ENCODE peak calls at places on chromosome 11, in eight cellular contexts. Y is NAMALWA, S is osteoblast, A is posterior cingulate gyrus, J is ascending aorta, Q is HTR-8/SVneo, N is NCI-H1417, C is B cell. B is an unnamed sample.

GRCh38 chr11:110065189-110065588 is 28.0 kb upstream of the ZC3H12C start:
- DNase-seq in Y (no peak), S (no peak), A (no peak), J (no peak), Q (no peak), N (peak), C (no peak), B (no peak)

GRCh38 chr11:27514076-27514475 is 7.5 kb upstream of the LIN7C start:
- DNase-seq in Y (no peak), S (peak), A (no peak), J (no peak), Q (no peak), N (no peak), C (no peak), B (no peak)

GRCh38 chr11:12100886-12101285 is 9.5 kb upstream of the MICAL2 start:
- DNase-seq in Y (no peak), S (no peak), A (peak), J (no peak), Q (no peak), N (no peak), C (no peak), B (no peak)

GRCh38 chr11:72191961-72192381 is at the start of gene FOLR1:
- DNase-seq in Y (no peak), S (peak), A (no peak), J (no peak), Q (peak), N (no peak), C (no peak), B (no peak)

GRCh38 chr11:117428856-117429229 is 101.2 kb downstream of the CEP164 start:
- DNase-seq in Y (no peak), S (no peak), A (no peak), J (no peak), Q (no peak), N (no peak), C (no peak), B (no peak)

GRCh38 chr11:35151241-35151640 is 12.3 kb downstream of the CD44 start:
- DNase-seq in Y (no peak), S (no peak), A (no peak), J (no peak), Q (no peak), N (no peak), C (no peak), B (no peak)

GRCh38 chr11:2846470-2846869 is 39.1 kb downstream of the CDKN1C start:
- DNase-seq in Y (no peak), S (no peak), A (no peak), J (no peak), Q (no peak), N (no peak), C (no peak), B (no peak)

GRCh38 chr11:76551400-76551799 is 106.6 kb downstream of the EMSY start:
- DNase-seq in Y (no peak), S (peak), A (no peak), J (no peak), Q (no peak), N (no peak), C (no peak), B (no peak)

GRCh38 chr11:117160826-117161225 is 16.7 kb downstream of the PAFAH1B2 start:
- DNase-seq in Y (no peak), S (no peak), A (no peak), J (no peak), Q (no peak), N (no peak), C (no peak), B (no peak)

GRCh38 chr11:102111011-102111786 is 952 bp downstream of the YAP1 start:
- DNase-seq in Y (no peak), S (peak), A (no peak), J (peak), Q (peak), N (no peak), C (no peak), B (peak)

GRCh38 chr11:34208266-34209135 is 103.1 kb downstream of the NAT10 start:
- DNase-seq in Y (no peak), S (peak), A (peak), J (no peak), Q (no peak), N (no peak), C (no peak), B (no peak)

GRCh38 chr11:134488913-134489312 is 76.9 kb upstream of the B3GAT1 start:
- DNase-seq in Y (peak), S (peak), A (peak), J (peak), Q (no peak), N (no peak), C (no peak), B (no peak)

GRCh38 chr11:6705905-6706535 is 22.9 kb upstream of the MRPL17 start:
- DNase-seq in Y (peak), S (peak), A (no peak), J (peak), Q (peak), N (peak), C (no peak), B (peak)

GRCh38 chr11:4683020-4683419 is 14.6 kb downstream of the OR51E2 start:
- DNase-seq in Y (no peak), S (no peak), A (no peak), J (no peak), Q (no peak), N (no peak), C (no peak), B (no peak)

GRCh38 chr11:77401486-77402217 is 72.2 kb downstream of the PAK1 start:
- DNase-seq in Y (no peak), S (no peak), A (no peak), J (no peak), Q (no peak), N (peak), C (no peak), B (no peak)

GRCh38 chr11:117823941-117824420 is 563 bp downstream of the FXYD2 start:
- DNase-seq in Y (no peak), S (peak), A (peak), J (peak), Q (no peak), N (no peak), C (peak), B (no peak)

GRCh38 chr11:110490886-110491285 is 61.1 kb downstream of the FDX1 start:
- DNase-seq in Y (no peak), S (peak), A (no peak), J (no peak), Q (no peak), N (no peak), C (no peak), B (no peak)

GRCh38 chr11:131025020-131025419 is 108.7 kb upstream of the SNX19 start:
- DNase-seq in Y (peak), S (no peak), A (no peak), J (no peak), Q (peak), N (peak), C (no peak), B (no peak)

GRCh38 chr11:64694821-64695365 is 28.1 kb downstream of the NRXN2 start:
- DNase-seq in Y (peak), S (peak), A (peak), J (no peak), Q (no peak), N (peak), C (peak), B (no peak)

GRCh38 chr11:36513965-36514364 is 3.9 kb upstream of the TRAF6 start:
- DNase-seq in Y (no peak), S (no peak), A (no peak), J (no peak), Q (no peak), N (no peak), C (no peak), B (no peak)

GRCh38 chr11:107928767-107929507 is 689 bp downstream of the RAB39A start:
- DNase-seq in Y (peak), S (no peak), A (peak), J (no peak), Q (peak), N (peak), C (peak), B (no peak)

GRCh38 chr11:47905358-47906059 is 57.4 kb upstream of the NUP160 start:
- DNase-seq in Y (no peak), S (peak), A (no peak), J (no peak), Q (peak), N (no peak), C (no peak), B (no peak)

GRCh38 chr11:108069947-108070346 is 51.4 kb upstream of the ACAT1 start:
- DNase-seq in Y (peak), S (no peak), A (no peak), J (no peak), Q (peak), N (no peak), C (no peak), B (no peak)

GRCh38 chr11:61149624-61150615 is 11.3 kb downstream of the VPS37C start:
- DNase-seq in Y (no peak), S (peak), A (no peak), J (no peak), Q (no peak), N (peak), C (no peak), B (no peak)

B was measured in T1000.